ENCODE peak calls at places on chromosomes 1 and 21, in four cellular contexts. One of them, this sample, is unnamed.

GRCh38 chr1:59730302-59730701 is 84.4 kb upstream of the HOOK1 start:
- DNase-seq in activated CD8-positive, alpha-beta memory T cell treated with anti-CD3 and anti-CD28 coated beads for 4 hours: no peak
- DNase-seq in stimulated activated CD4-positive, alpha-beta T cell treated with anti-CD3 and anti-CD28 coated beads, Interleukin-2, amount 100 ng/mL, for 24 hours: no peak
- DNase-seq in mesendoderm: no peak
- DNase-seq in this sample: no peak

GRCh38 chr1:221678014-221678413 is 63.9 kb downstream of the DUSP10 start:
- DNase-seq in activated CD8-positive, alpha-beta memory T cell treated with anti-CD3 and anti-CD28 coated beads for 4 hours: no peak
- DNase-seq in mesendoderm: no peak
- DNase-seq in stimulated activated CD4-positive, alpha-beta T cell treated with anti-CD3 and anti-CD28 coated beads, Interleukin-2, amount 100 ng/mL, for 24 hours: no peak
- DNase-seq in this sample: no peak

GRCh38 chr1:161001537-161001936 is 19.4 kb downstream of the F11R start:
- DNase-seq in mesendoderm: no peak
- DNase-seq in stimulated activated CD4-positive, alpha-beta T cell treated with anti-CD3 and anti-CD28 coated beads, Interleukin-2, amount 100 ng/mL, for 24 hours: no peak
- DNase-seq in activated CD8-positive, alpha-beta memory T cell treated with anti-CD3 and anti-CD28 coated beads for 4 hours: no peak
- DNase-seq in this sample: no peak

GRCh38 chr21:31733521-31734149 is 1.7 kb upstream of the SCAF4 start:
- DNase-seq in activated CD8-positive, alpha-beta memory T cell treated with anti-CD3 and anti-CD28 coated beads for 4 hours: no peak
- DNase-seq in mesendoderm: peak; percentile 24
- DNase-seq in stimulated activated CD4-positive, alpha-beta T cell treated with anti-CD3 and anti-CD28 coated beads, Interleukin-2, amount 100 ng/mL, for 24 hours: no peak
- DNase-seq in this sample: no peak

GRCh38 chr21:39182484-39183271 is 573 bp downstream of the PSMG1 start:
- DNase-seq in mesendoderm: peak; percentile 41
- DNase-seq in activated CD8-positive, alpha-beta memory T cell treated with anti-CD3 and anti-CD28 coated beads for 4 hours: no peak
- DNase-seq in stimulated activated CD4-positive, alpha-beta T cell treated with anti-CD3 and anti-CD28 coated beads, Interleukin-2, amount 100 ng/mL, for 24 hours: no peak
- DNase-seq in this sample: no peak

GRCh38 chr1:85200367-85200869 is 398 bp downstream of the SYDE2 start:
- DNase-seq in mesendoderm: peak; percentile 74
- DNase-seq in activated CD8-positive, alpha-beta memory T cell treated with anti-CD3 and anti-CD28 coated beads for 4 hours: peak; percentile 7
- DNase-seq in stimulated activated CD4-positive, alpha-beta T cell treated with anti-CD3 and anti-CD28 coated beads, Interleukin-2, amount 100 ng/mL, for 24 hours: peak; percentile 26
- DNase-seq in this sample: no peak

GRCh38 chr1:2528966-2529750 is 905 bp downstream of the HES5 start:
- DNase-seq in mesendoderm: peak; percentile 75
- DNase-seq in activated CD8-positive, alpha-beta memory T cell treated with anti-CD3 and anti-CD28 coated beads for 4 hours: no peak
- DNase-seq in stimulated activated CD4-positive, alpha-beta T cell treated with anti-CD3 and anti-CD28 coated beads, Interleukin-2, amount 100 ng/mL, for 24 hours: no peak
- DNase-seq in this sample: no peak

GRCh38 chr1:2194319-2194897 is at the start of gene FAAP20:
- DNase-seq in stimulated activated CD4-positive, alpha-beta T cell treated with anti-CD3 and anti-CD28 coated beads, Interleukin-2, amount 100 ng/mL, for 24 hours: peak; percentile 72
- DNase-seq in mesendoderm: peak; percentile 63
- DNase-seq in activated CD8-positive, alpha-beta memory T cell treated with anti-CD3 and anti-CD28 coated beads for 4 hours: no peak
- DNase-seq in this sample: no peak

GRCh38 chr1:169890761-169891538 is 2.7 kb downstream of the SCYL3 start:
- DNase-seq in activated CD8-positive, alpha-beta memory T cell treated with anti-CD3 and anti-CD28 coated beads for 4 hours: peak; percentile 15
- DNase-seq in stimulated activated CD4-positive, alpha-beta T cell treated with anti-CD3 and anti-CD28 coated beads, Interleukin-2, amount 100 ng/mL, for 24 hours: no peak
- DNase-seq in mesendoderm: peak; percentile 82
- DNase-seq in this sample: peak; percentile 9

GRCh38 chr1:25875856-25876692 is 566 bp upstream of the PAQR7 start:
- DNase-seq in mesendoderm: peak; percentile 74
- DNase-seq in activated CD8-positive, alpha-beta memory T cell treated with anti-CD3 and anti-CD28 coated beads for 4 hours: no peak
- DNase-seq in stimulated activated CD4-positive, alpha-beta T cell treated with anti-CD3 and anti-CD28 coated beads, Interleukin-2, amount 100 ng/mL, for 24 hours: no peak
- DNase-seq in this sample: no peak

GRCh38 chr1:152111515-152111968 is 3.7 kb downstream of the TCHH start:
- DNase-seq in mesendoderm: peak; percentile 84
- DNase-seq in stimulated activated CD4-positive, alpha-beta T cell treated with anti-CD3 and anti-CD28 coated beads, Interleukin-2, amount 100 ng/mL, for 24 hours: peak; percentile 29
- DNase-seq in activated CD8-positive, alpha-beta memory T cell treated with anti-CD3 and anti-CD28 coated beads for 4 hours: no peak
- DNase-seq in this sample: no peak

GRCh38 chr1:38028671-38029070 is 16.1 kb downstream of the UTP11 start:
- DNase-seq in stimulated activated CD4-positive, alpha-beta T cell treated with anti-CD3 and anti-CD28 coated beads, Interleukin-2, amount 100 ng/mL, for 24 hours: no peak
- DNase-seq in mesendoderm: peak; percentile 40
- DNase-seq in activated CD8-positive, alpha-beta memory T cell treated with anti-CD3 and anti-CD28 coated beads for 4 hours: no peak
- DNase-seq in this sample: no peak

GRCh38 chr1:186829679-186830587 is 1.2 kb downstream of the PLA2G4A start:
- DNase-seq in activated CD8-positive, alpha-beta memory T cell treated with anti-CD3 and anti-CD28 coated beads for 4 hours: no peak
- DNase-seq in mesendoderm: no peak
- DNase-seq in stimulated activated CD4-positive, alpha-beta T cell treated with anti-CD3 and anti-CD28 coated beads, Interleukin-2, amount 100 ng/mL, for 24 hours: no peak
- DNase-seq in this sample: no peak

GRCh38 chr1:3321559-3322439 is 132.7 kb upstream of the ARHGEF16 start:
- DNase-seq in activated CD8-positive, alpha-beta memory T cell treated with anti-CD3 and anti-CD28 coated beads for 4 hours: no peak
- DNase-seq in stimulated activated CD4-positive, alpha-beta T cell treated with anti-CD3 and anti-CD28 coated beads, Interleukin-2, amount 100 ng/mL, for 24 hours: no peak
- DNase-seq in mesendoderm: no peak
- DNase-seq in this sample: no peak

GRCh38 chr1:155012760-155013602 is 10.4 kb downstream of the ZBTB7B start:
- DNase-seq in mesendoderm: no peak
- DNase-seq in stimulated activated CD4-positive, alpha-beta T cell treated with anti-CD3 and anti-CD28 coated beads, Interleukin-2, amount 100 ng/mL, for 24 hours: no peak
- DNase-seq in activated CD8-positive, alpha-beta memory T cell treated with anti-CD3 and anti-CD28 coated beads for 4 hours: no peak
- DNase-seq in this sample: no peak

GRCh38 chr1:201324821-201325677 is 41.7 kb downstream of the PKP1 start:
- DNase-seq in mesendoderm: no peak
- DNase-seq in activated CD8-positive, alpha-beta memory T cell treated with anti-CD3 and anti-CD28 coated beads for 4 hours: no peak
- DNase-seq in stimulated activated CD4-positive, alpha-beta T cell treated with anti-CD3 and anti-CD28 coated beads, Interleukin-2, amount 100 ng/mL, for 24 hours: no peak
- DNase-seq in this sample: no peak

GRCh38 chr1:91693542-91693941 is 192.4 kb downstream of the TGFBR3 start:
- DNase-seq in mesendoderm: no peak
- DNase-seq in activated CD8-positive, alpha-beta memory T cell treated with anti-CD3 and anti-CD28 coated beads for 4 hours: no peak
- DNase-seq in stimulated activated CD4-positive, alpha-beta T cell treated with anti-CD3 and anti-CD28 coated beads, Interleukin-2, amount 100 ng/mL, for 24 hours: no peak
- DNase-seq in this sample: no peak

GRCh38 chr1:64574301-64574700 is 104.4 kb downstream of the CACHD1 start:
- DNase-seq in stimulated activated CD4-positive, alpha-beta T cell treated with anti-CD3 and anti-CD28 coated beads, Interleukin-2, amount 100 ng/mL, for 24 hours: no peak
- DNase-seq in activated CD8-positive, alpha-beta memory T cell treated with anti-CD3 and anti-CD28 coated beads for 4 hours: no peak
- DNase-seq in mesendoderm: no peak
- DNase-seq in this sample: no peak

GRCh38 chr21:44414291-44415072 is 40.8 kb upstream of the LRRC3 start:
- DNase-seq in stimulated activated CD4-positive, alpha-beta T cell treated with anti-CD3 and anti-CD28 coated beads, Interleukin-2, amount 100 ng/mL, for 24 hours: no peak
- DNase-seq in activated CD8-positive, alpha-beta memory T cell treated with anti-CD3 and anti-CD28 coated beads for 4 hours: no peak
- DNase-seq in mesendoderm: no peak
- DNase-seq in this sample: no peak